ENCODE peak calls at places on chromosomes 3 and 15, in four cellular contexts. One of them, this sample, is unnamed.

GRCh38 chr3:38311474-38311873 is 29.4 kb downstream of the SLC22A14 start:
- DNase-seq in stimulated activated CD4-positive, alpha-beta T cell treated with anti-CD3 and anti-CD28 coated beads, Interleukin-4, amount 100 ng/mL, for 4 hours: no peak
- DNase-seq in BE2C: no peak
- DNase-seq in stromal cell of bone marrow: no peak
- DNase-seq in this sample: no peak

GRCh38 chr3:5195605-5196004 is 8.1 kb downstream of the EDEM1 start:
- DNase-seq in stimulated activated CD4-positive, alpha-beta T cell treated with anti-CD3 and anti-CD28 coated beads, Interleukin-4, amount 100 ng/mL, for 4 hours: no peak
- DNase-seq in BE2C: no peak
- DNase-seq in stromal cell of bone marrow: no peak
- DNase-seq in this sample: no peak

GRCh38 chr15:47293763-47294162 is 423.5 kb upstream of the SEMA6D start:
- DNase-seq in stimulated activated CD4-positive, alpha-beta T cell treated with anti-CD3 and anti-CD28 coated beads, Interleukin-4, amount 100 ng/mL, for 4 hours: no peak
- DNase-seq in BE2C: no peak
- DNase-seq in stromal cell of bone marrow: peak
- DNase-seq in this sample: no peak

GRCh38 chr3:149085828-149086231 is 503 bp downstream of the HLTF start:
- DNase-seq in stimulated activated CD4-positive, alpha-beta T cell treated with anti-CD3 and anti-CD28 coated beads, Interleukin-4, amount 100 ng/mL, for 4 hours: peak
- DNase-seq in BE2C: no peak
- DNase-seq in stromal cell of bone marrow: no peak
- DNase-seq in this sample: no peak

GRCh38 chr15:79248183-79248582 is 34.3 kb upstream of the ANKRD34C start:
- DNase-seq in stimulated activated CD4-positive, alpha-beta T cell treated with anti-CD3 and anti-CD28 coated beads, Interleukin-4, amount 100 ng/mL, for 4 hours: no peak
- DNase-seq in BE2C: no peak
- DNase-seq in stromal cell of bone marrow: no peak
- DNase-seq in this sample: no peak

GRCh38 chr3:160697628-160698382 is 20.8 kb downstream of the ARL14 start:
- DNase-seq in stimulated activated CD4-positive, alpha-beta T cell treated with anti-CD3 and anti-CD28 coated beads, Interleukin-4, amount 100 ng/mL, for 4 hours: no peak
- DNase-seq in BE2C: no peak
- DNase-seq in stromal cell of bone marrow: peak
- DNase-seq in this sample: no peak

GRCh38 chr3:129599073-129599472 is 7.4 kb downstream of the PLXND1 start:
- DNase-seq in stimulated activated CD4-positive, alpha-beta T cell treated with anti-CD3 and anti-CD28 coated beads, Interleukin-4, amount 100 ng/mL, for 4 hours: no peak
- DNase-seq in BE2C: no peak
- DNase-seq in stromal cell of bone marrow: no peak
- DNase-seq in this sample: no peak

GRCh38 chr3:136787226-136787793 is 31.6 kb upstream of the SLC35G2 start:
- DNase-seq in stimulated activated CD4-positive, alpha-beta T cell treated with anti-CD3 and anti-CD28 coated beads, Interleukin-4, amount 100 ng/mL, for 4 hours: no peak
- DNase-seq in BE2C: no peak
- DNase-seq in stromal cell of bone marrow: peak
- DNase-seq in this sample: no peak

GRCh38 chr3:32840086-32840841 is 22.5 kb downstream of the TRIM71 start:
- DNase-seq in stimulated activated CD4-positive, alpha-beta T cell treated with anti-CD3 and anti-CD28 coated beads, Interleukin-4, amount 100 ng/mL, for 4 hours: no peak
- DNase-seq in BE2C: no peak
- DNase-seq in stromal cell of bone marrow: no peak
- DNase-seq in this sample: peak

GRCh38 chr15:58401991-58402649 is 29.7 kb upstream of the LIPC start:
- DNase-seq in stimulated activated CD4-positive, alpha-beta T cell treated with anti-CD3 and anti-CD28 coated beads, Interleukin-4, amount 100 ng/mL, for 4 hours: no peak
- DNase-seq in BE2C: no peak
- DNase-seq in stromal cell of bone marrow: no peak
- DNase-seq in this sample: no peak

GRCh38 chr3:128091586-128091985 is 32.0 kb downstream of the RUVBL1 start:
- DNase-seq in stimulated activated CD4-positive, alpha-beta T cell treated with anti-CD3 and anti-CD28 coated beads, Interleukin-4, amount 100 ng/mL, for 4 hours: no peak
- DNase-seq in BE2C: no peak
- DNase-seq in stromal cell of bone marrow: no peak
- DNase-seq in this sample: no peak

GRCh38 chr3:42802876-42803799 is 1.2 kb downstream of the HIGD1A start:
- DNase-seq in stimulated activated CD4-positive, alpha-beta T cell treated with anti-CD3 and anti-CD28 coated beads, Interleukin-4, amount 100 ng/mL, for 4 hours: no peak
- DNase-seq in BE2C: peak
- DNase-seq in stromal cell of bone marrow: no peak
- DNase-seq in this sample: peak

GRCh38 chr3:79414821-79415220 is 353.0 kb downstream of the ROBO1 start:
- DNase-seq in stimulated activated CD4-positive, alpha-beta T cell treated with anti-CD3 and anti-CD28 coated beads, Interleukin-4, amount 100 ng/mL, for 4 hours: no peak
- DNase-seq in BE2C: no peak
- DNase-seq in stromal cell of bone marrow: peak
- DNase-seq in this sample: no peak

GRCh38 chr3:117234321-117234720 is 524.7 kb downstream of the TUSC7 start:
- DNase-seq in stimulated activated CD4-positive, alpha-beta T cell treated with anti-CD3 and anti-CD28 coated beads, Interleukin-4, amount 100 ng/mL, for 4 hours: no peak
- DNase-seq in BE2C: no peak
- DNase-seq in stromal cell of bone marrow: no peak
- DNase-seq in this sample: no peak

GRCh38 chr3:48896991-48897390 is 1.7 kb downstream of the SLC25A20 start:
- DNase-seq in stimulated activated CD4-positive, alpha-beta T cell treated with anti-CD3 and anti-CD28 coated beads, Interleukin-4, amount 100 ng/mL, for 4 hours: no peak
- DNase-seq in BE2C: no peak
- DNase-seq in stromal cell of bone marrow: no peak
- DNase-seq in this sample: peak

GRCh38 chr15:58438956-58439355 is 7.2 kb downstream of the LIPC start:
- DNase-seq in stimulated activated CD4-positive, alpha-beta T cell treated with anti-CD3 and anti-CD28 coated beads, Interleukin-4, amount 100 ng/mL, for 4 hours: no peak
- DNase-seq in BE2C: peak
- DNase-seq in stromal cell of bone marrow: no peak
- DNase-seq in this sample: peak

GRCh38 chr3:151169700-151170224 is 33.3 kb downstream of the GPR171 start:
- DNase-seq in stimulated activated CD4-positive, alpha-beta T cell treated with anti-CD3 and anti-CD28 coated beads, Interleukin-4, amount 100 ng/mL, for 4 hours: peak
- DNase-seq in BE2C: no peak
- DNase-seq in stromal cell of bone marrow: peak
- DNase-seq in this sample: no peak

GRCh38 chr15:66211670-66212455 is 41.7 kb downstream of the MEGF11 start:
- DNase-seq in stimulated activated CD4-positive, alpha-beta T cell treated with anti-CD3 and anti-CD28 coated beads, Interleukin-4, amount 100 ng/mL, for 4 hours: no peak
- DNase-seq in BE2C: no peak
- DNase-seq in stromal cell of bone marrow: no peak
- DNase-seq in this sample: no peak

GRCh38 chr15:29035571-29036285 is 150.0 kb downstream of the APBA2 start:
- DNase-seq in stimulated activated CD4-positive, alpha-beta T cell treated with anti-CD3 and anti-CD28 coated beads, Interleukin-4, amount 100 ng/mL, for 4 hours: no peak
- DNase-seq in BE2C: no peak
- DNase-seq in stromal cell of bone marrow: no peak
- DNase-seq in this sample: no peak

GRCh38 chr3:139572847-139573672 is 33.5 kb upstream of the RBP1 start:
- DNase-seq in stimulated activated CD4-positive, alpha-beta T cell treated with anti-CD3 and anti-CD28 coated beads, Interleukin-4, amount 100 ng/mL, for 4 hours: no peak
- DNase-seq in BE2C: no peak
- DNase-seq in stromal cell of bone marrow: no peak
- DNase-seq in this sample: no peak

GRCh38 chr3:30162579-30162978 is 443.8 kb upstream of the TGFBR2 start:
- DNase-seq in stimulated activated CD4-positive, alpha-beta T cell treated with anti-CD3 and anti-CD28 coated beads, Interleukin-4, amount 100 ng/mL, for 4 hours: no peak
- DNase-seq in BE2C: no peak
- DNase-seq in stromal cell of bone marrow: peak
- DNase-seq in this sample: no peak

GRCh38 chr15:77603616-77604406 is 28.9 kb downstream of the LINGO1 start:
- DNase-seq in stimulated activated CD4-positive, alpha-beta T cell treated with anti-CD3 and anti-CD28 coated beads, Interleukin-4, amount 100 ng/mL, for 4 hours: no peak
- DNase-seq in BE2C: peak
- DNase-seq in stromal cell of bone marrow: no peak
- DNase-seq in this sample: no peak

GRCh38 chr3:186281172-186281571 is 80.9 kb downstream of the DGKG start:
- DNase-seq in stimulated activated CD4-positive, alpha-beta T cell treated with anti-CD3 and anti-CD28 coated beads, Interleukin-4, amount 100 ng/mL, for 4 hours: no peak
- DNase-seq in BE2C: no peak
- DNase-seq in stromal cell of bone marrow: peak
- DNase-seq in this sample: no peak

GRCh38 chr15:89513284-89513683 is 16.9 kb upstream of the RHCG start:
- DNase-seq in stimulated activated CD4-positive, alpha-beta T cell treated with anti-CD3 and anti-CD28 coated beads, Interleukin-4, amount 100 ng/mL, for 4 hours: no peak
- DNase-seq in BE2C: no peak
- DNase-seq in stromal cell of bone marrow: no peak
- DNase-seq in this sample: no peak

GRCh38 chr3:16148783-16149182 is 25.7 kb upstream of the GALNT15 start:
- DNase-seq in stimulated activated CD4-positive, alpha-beta T cell treated with anti-CD3 and anti-CD28 coated beads, Interleukin-4, amount 100 ng/mL, for 4 hours: no peak
- DNase-seq in BE2C: no peak
- DNase-seq in stromal cell of bone marrow: peak
- DNase-seq in this sample: no peak

GRCh38 chr15:43775411-43775965 is 1.3 kb downstream of the ELL3 start:
- DNase-seq in stimulated activated CD4-positive, alpha-beta T cell treated with anti-CD3 and anti-CD28 coated beads, Interleukin-4, amount 100 ng/mL, for 4 hours: no peak
- DNase-seq in BE2C: peak
- DNase-seq in stromal cell of bone marrow: no peak
- DNase-seq in this sample: no peak

GRCh38 chr15:94131875-94132274 is 99.5 kb upstream of the MCTP2 start:
- DNase-seq in stimulated activated CD4-positive, alpha-beta T cell treated with anti-CD3 and anti-CD28 coated beads, Interleukin-4, amount 100 ng/mL, for 4 hours: no peak
- DNase-seq in BE2C: no peak
- DNase-seq in stromal cell of bone marrow: no peak
- DNase-seq in this sample: no peak

GRCh38 chr15:38688761-38689160 is 124.1 kb upstream of the RASGRP1 start:
- DNase-seq in stimulated activated CD4-positive, alpha-beta T cell treated with anti-CD3 and anti-CD28 coated beads, Interleukin-4, amount 100 ng/mL, for 4 hours: peak
- DNase-seq in BE2C: no peak
- DNase-seq in stromal cell of bone marrow: no peak
- DNase-seq in this sample: no peak

GRCh38 chr3:64935995-64936394 is 248.2 kb upstream of the ADAMTS9 start:
- DNase-seq in stimulated activated CD4-positive, alpha-beta T cell treated with anti-CD3 and anti-CD28 coated beads, Interleukin-4, amount 100 ng/mL, for 4 hours: no peak
- DNase-seq in BE2C: no peak
- DNase-seq in stromal cell of bone marrow: no peak
- DNase-seq in this sample: no peak

GRCh38 chr3:150744041-150745026 is 18.6 kb downstream of the SIAH2 start:
- DNase-seq in stimulated activated CD4-positive, alpha-beta T cell treated with anti-CD3 and anti-CD28 coated beads, Interleukin-4, amount 100 ng/mL, for 4 hours: no peak
- DNase-seq in BE2C: no peak
- DNase-seq in stromal cell of bone marrow: no peak
- DNase-seq in this sample: no peak

GRCh38 chr3:188812198-188812597 is 359.6 kb upstream of the TPRG1 start:
- DNase-seq in stimulated activated CD4-positive, alpha-beta T cell treated with anti-CD3 and anti-CD28 coated beads, Interleukin-4, amount 100 ng/mL, for 4 hours: no peak
- DNase-seq in BE2C: no peak
- DNase-seq in stromal cell of bone marrow: no peak
- DNase-seq in this sample: no peak

GRCh38 chr3:184540777-184541681 is 20.6 kb upstream of the EPHB3 start:
- DNase-seq in stimulated activated CD4-positive, alpha-beta T cell treated with anti-CD3 and anti-CD28 coated beads, Interleukin-4, amount 100 ng/mL, for 4 hours: peak
- DNase-seq in BE2C: peak
- DNase-seq in stromal cell of bone marrow: no peak
- DNase-seq in this sample: peak

GRCh38 chr3:169085827-169086226 is 577.7 kb downstream of the MECOM start:
- DNase-seq in stimulated activated CD4-positive, alpha-beta T cell treated with anti-CD3 and anti-CD28 coated beads, Interleukin-4, amount 100 ng/mL, for 4 hours: no peak
- DNase-seq in BE2C: no peak
- DNase-seq in stromal cell of bone marrow: peak
- DNase-seq in this sample: no peak

GRCh38 chr15:29262738-29263137 is 6.9 kb downstream of the NSMCE3 start:
- DNase-seq in stimulated activated CD4-positive, alpha-beta T cell treated with anti-CD3 and anti-CD28 coated beads, Interleukin-4, amount 100 ng/mL, for 4 hours: no peak
- DNase-seq in BE2C: no peak
- DNase-seq in stromal cell of bone marrow: no peak
- DNase-seq in this sample: no peak

GRCh38 chr3:33889394-33890039 is 91.1 kb downstream of the PDCD6IP start:
- DNase-seq in stimulated activated CD4-positive, alpha-beta T cell treated with anti-CD3 and anti-CD28 coated beads, Interleukin-4, amount 100 ng/mL, for 4 hours: no peak
- DNase-seq in BE2C: no peak
- DNase-seq in stromal cell of bone marrow: no peak
- DNase-seq in this sample: no peak

GRCh38 chr3:101381809-101382208 is 61.4 kb upstream of the IMPG2 start:
- DNase-seq in stimulated activated CD4-positive, alpha-beta T cell treated with anti-CD3 and anti-CD28 coated beads, Interleukin-4, amount 100 ng/mL, for 4 hours: no peak
- DNase-seq in BE2C: no peak
- DNase-seq in stromal cell of bone marrow: peak
- DNase-seq in this sample: peak

GRCh38 chr3:156840826-156841689 is 14.9 kb downstream of the LEKR1 start:
- DNase-seq in stimulated activated CD4-positive, alpha-beta T cell treated with anti-CD3 and anti-CD28 coated beads, Interleukin-4, amount 100 ng/mL, for 4 hours: no peak
- DNase-seq in BE2C: no peak
- DNase-seq in stromal cell of bone marrow: no peak
- DNase-seq in this sample: no peak

This sample was measured in HuH-7.